ENCODE peak calls at places on chromosomes 5 and 9, in four cellular contexts. One of them, this sample, is unnamed.

GRCh38 chr9:136438909-136439549 is 616 bp downstream of the INPP5E start:
- DNase-seq in C1 segment of cervical spinal cord: no peak
- DNase-seq in Right ventricle myocardium superior: no peak
- DNase-seq in stimulated activated CD4-positive, alpha-beta T cell treated with anti-CD3 and anti-CD28 coated beads, Interleukin-4, amount 100 ng/mL, for 4 hours: peak
- DNase-seq in this sample: no peak

GRCh38 chr5:144191998-144192397 is 21.3 kb downstream of the KCTD16 start:
- DNase-seq in stimulated activated CD4-positive, alpha-beta T cell treated with anti-CD3 and anti-CD28 coated beads, Interleukin-4, amount 100 ng/mL, for 4 hours: peak
- DNase-seq in C1 segment of cervical spinal cord: no peak
- DNase-seq in Right ventricle myocardium superior: no peak
- DNase-seq in this sample: no peak

GRCh38 chr5:40429258-40430111 is 250.2 kb upstream of the PTGER4 start:
- DNase-seq in Right ventricle myocardium superior: peak
- DNase-seq in C1 segment of cervical spinal cord: no peak
- DNase-seq in stimulated activated CD4-positive, alpha-beta T cell treated with anti-CD3 and anti-CD28 coated beads, Interleukin-4, amount 100 ng/mL, for 4 hours: no peak
- DNase-seq in this sample: no peak

GRCh38 chr5:149860801-149861322 is 83.7 kb downstream of the PDE6A start:
- DNase-seq in stimulated activated CD4-positive, alpha-beta T cell treated with anti-CD3 and anti-CD28 coated beads, Interleukin-4, amount 100 ng/mL, for 4 hours: no peak
- DNase-seq in Right ventricle myocardium superior: no peak
- DNase-seq in C1 segment of cervical spinal cord: no peak
- DNase-seq in this sample: no peak

GRCh38 chr5:8097146-8097545 is 228.2 kb downstream of the MTRR start:
- DNase-seq in C1 segment of cervical spinal cord: no peak
- DNase-seq in stimulated activated CD4-positive, alpha-beta T cell treated with anti-CD3 and anti-CD28 coated beads, Interleukin-4, amount 100 ng/mL, for 4 hours: no peak
- DNase-seq in Right ventricle myocardium superior: no peak
- DNase-seq in this sample: no peak

GRCh38 chr5:16736158-16736994 is 119.6 kb upstream of the RETREG1 start:
- DNase-seq in Right ventricle myocardium superior: no peak
- DNase-seq in stimulated activated CD4-positive, alpha-beta T cell treated with anti-CD3 and anti-CD28 coated beads, Interleukin-4, amount 100 ng/mL, for 4 hours: no peak
- DNase-seq in C1 segment of cervical spinal cord: peak
- DNase-seq in this sample: no peak

GRCh38 chr5:176463113-176463764 is 15.1 kb downstream of the FAF2 start:
- DNase-seq in C1 segment of cervical spinal cord: no peak
- DNase-seq in Right ventricle myocardium superior: no peak
- DNase-seq in stimulated activated CD4-positive, alpha-beta T cell treated with anti-CD3 and anti-CD28 coated beads, Interleukin-4, amount 100 ng/mL, for 4 hours: no peak
- DNase-seq in this sample: no peak

GRCh38 chr5:4716786-4717185 is 423.3 kb upstream of the ADAMTS16 start:
- DNase-seq in Right ventricle myocardium superior: no peak
- DNase-seq in C1 segment of cervical spinal cord: no peak
- DNase-seq in stimulated activated CD4-positive, alpha-beta T cell treated with anti-CD3 and anti-CD28 coated beads, Interleukin-4, amount 100 ng/mL, for 4 hours: no peak
- DNase-seq in this sample: no peak

GRCh38 chr9:134571326-134571871 is 70.2 kb upstream of the COL5A1 start:
- DNase-seq in C1 segment of cervical spinal cord: no peak
- DNase-seq in stimulated activated CD4-positive, alpha-beta T cell treated with anti-CD3 and anti-CD28 coated beads, Interleukin-4, amount 100 ng/mL, for 4 hours: no peak
- DNase-seq in Right ventricle myocardium superior: peak
- DNase-seq in this sample: no peak

GRCh38 chr9:106862946-106863740 is at the start of gene ZNF462:
- DNase-seq in C1 segment of cervical spinal cord: peak
- DNase-seq in stimulated activated CD4-positive, alpha-beta T cell treated with anti-CD3 and anti-CD28 coated beads, Interleukin-4, amount 100 ng/mL, for 4 hours: no peak
- DNase-seq in Right ventricle myocardium superior: peak
- DNase-seq in this sample: peak

GRCh38 chr5:7015586-7016256 is 302.5 kb downstream of the TENT4A start:
- DNase-seq in Right ventricle myocardium superior: no peak
- DNase-seq in stimulated activated CD4-positive, alpha-beta T cell treated with anti-CD3 and anti-CD28 coated beads, Interleukin-4, amount 100 ng/mL, for 4 hours: no peak
- DNase-seq in C1 segment of cervical spinal cord: no peak
- DNase-seq in this sample: no peak

GRCh38 chr5:37111426-37112382 is 137.5 kb downstream of the CPLANE1 start:
- DNase-seq in stimulated activated CD4-positive, alpha-beta T cell treated with anti-CD3 and anti-CD28 coated beads, Interleukin-4, amount 100 ng/mL, for 4 hours: peak
- DNase-seq in C1 segment of cervical spinal cord: no peak
- DNase-seq in Right ventricle myocardium superior: no peak
- DNase-seq in this sample: no peak

GRCh38 chr9:127455299-127455992 is 4.1 kb downstream of the LRSAM1 start:
- DNase-seq in C1 segment of cervical spinal cord: peak
- DNase-seq in Right ventricle myocardium superior: peak
- DNase-seq in stimulated activated CD4-positive, alpha-beta T cell treated with anti-CD3 and anti-CD28 coated beads, Interleukin-4, amount 100 ng/mL, for 4 hours: no peak
- DNase-seq in this sample: no peak

GRCh38 chr9:93576296-93577044 is at the start of gene PHF2:
- DNase-seq in C1 segment of cervical spinal cord: no peak
- DNase-seq in Right ventricle myocardium superior: no peak
- DNase-seq in stimulated activated CD4-positive, alpha-beta T cell treated with anti-CD3 and anti-CD28 coated beads, Interleukin-4, amount 100 ng/mL, for 4 hours: peak
- DNase-seq in this sample: no peak

GRCh38 chr9:137772281-137772873 is 105.2 kb upstream of the CACNA1B start:
- DNase-seq in C1 segment of cervical spinal cord: no peak
- DNase-seq in Right ventricle myocardium superior: no peak
- DNase-seq in stimulated activated CD4-positive, alpha-beta T cell treated with anti-CD3 and anti-CD28 coated beads, Interleukin-4, amount 100 ng/mL, for 4 hours: no peak
- DNase-seq in this sample: no peak

GRCh38 chr5:127092690-127093089 is 19.4 kb upstream of the C5orf63 start:
- DNase-seq in stimulated activated CD4-positive, alpha-beta T cell treated with anti-CD3 and anti-CD28 coated beads, Interleukin-4, amount 100 ng/mL, for 4 hours: no peak
- DNase-seq in C1 segment of cervical spinal cord: no peak
- DNase-seq in Right ventricle myocardium superior: no peak
- DNase-seq in this sample: no peak

GRCh38 chr9:98285446-98285845 is 30.0 kb upstream of the TBC1D2 start:
- DNase-seq in C1 segment of cervical spinal cord: no peak
- DNase-seq in stimulated activated CD4-positive, alpha-beta T cell treated with anti-CD3 and anti-CD28 coated beads, Interleukin-4, amount 100 ng/mL, for 4 hours: no peak
- DNase-seq in Right ventricle myocardium superior: no peak
- DNase-seq in this sample: peak

GRCh38 chr5:135376961-135377621 is 21.9 kb downstream of the MACROH2A1 start:
- DNase-seq in C1 segment of cervical spinal cord: no peak
- DNase-seq in Right ventricle myocardium superior: no peak
- DNase-seq in stimulated activated CD4-positive, alpha-beta T cell treated with anti-CD3 and anti-CD28 coated beads, Interleukin-4, amount 100 ng/mL, for 4 hours: no peak
- DNase-seq in this sample: no peak

GRCh38 chr5:110549301-110549700 is 177.2 kb downstream of the TMEM232 start:
- DNase-seq in Right ventricle myocardium superior: no peak
- DNase-seq in C1 segment of cervical spinal cord: no peak
- DNase-seq in stimulated activated CD4-positive, alpha-beta T cell treated with anti-CD3 and anti-CD28 coated beads, Interleukin-4, amount 100 ng/mL, for 4 hours: no peak
- DNase-seq in this sample: no peak

GRCh38 chr9:135961811-135962695 is 880 bp upstream of the UBAC1 start:
- DNase-seq in C1 segment of cervical spinal cord: peak
- DNase-seq in Right ventricle myocardium superior: no peak
- DNase-seq in stimulated activated CD4-positive, alpha-beta T cell treated with anti-CD3 and anti-CD28 coated beads, Interleukin-4, amount 100 ng/mL, for 4 hours: no peak
- DNase-seq in this sample: no peak

GRCh38 chr5:62306494-62307363 is 723 bp downstream of the KIF2A start:
- DNase-seq in stimulated activated CD4-positive, alpha-beta T cell treated with anti-CD3 and anti-CD28 coated beads, Interleukin-4, amount 100 ng/mL, for 4 hours: peak
- DNase-seq in Right ventricle myocardium superior: no peak
- DNase-seq in C1 segment of cervical spinal cord: peak
- DNase-seq in this sample: peak

GRCh38 chr5:74409166-74409706 is 231.3 kb downstream of the ENC1 start:
- DNase-seq in Right ventricle myocardium superior: no peak
- DNase-seq in stimulated activated CD4-positive, alpha-beta T cell treated with anti-CD3 and anti-CD28 coated beads, Interleukin-4, amount 100 ng/mL, for 4 hours: no peak
- DNase-seq in C1 segment of cervical spinal cord: no peak
- DNase-seq in this sample: no peak

GRCh38 chr9:125766468-125767221 is 19.5 kb downstream of the PBX3 start:
- DNase-seq in stimulated activated CD4-positive, alpha-beta T cell treated with anti-CD3 and anti-CD28 coated beads, Interleukin-4, amount 100 ng/mL, for 4 hours: no peak
- DNase-seq in C1 segment of cervical spinal cord: no peak
- DNase-seq in Right ventricle myocardium superior: no peak
- DNase-seq in this sample: no peak

GRCh38 chr5:113202904-113203716 is 226.5 kb downstream of the DCP2 start:
- DNase-seq in C1 segment of cervical spinal cord: peak
- DNase-seq in stimulated activated CD4-positive, alpha-beta T cell treated with anti-CD3 and anti-CD28 coated beads, Interleukin-4, amount 100 ng/mL, for 4 hours: no peak
- DNase-seq in Right ventricle myocardium superior: peak
- DNase-seq in this sample: no peak

GRCh38 chr9:15606667-15607472 is 54.0 kb downstream of the CCDC171 start:
- DNase-seq in C1 segment of cervical spinal cord: no peak
- DNase-seq in stimulated activated CD4-positive, alpha-beta T cell treated with anti-CD3 and anti-CD28 coated beads, Interleukin-4, amount 100 ng/mL, for 4 hours: no peak
- DNase-seq in Right ventricle myocardium superior: no peak
- DNase-seq in this sample: no peak